ENCODE peak calls at places on chromosomes 16 and 17, in six cellular contexts. V, A, Z, L, K and C are unnamed samples.

GRCh38 chr16:47375423-47375822 is 85.4 kb downstream of the ITFG1 start:
- DNase-seq in L (no peak), A (no peak), K (no peak), V (peak; percentile 28), Z (no peak), C (no peak)

GRCh38 chr17:76940293-76940692 is 72.1 kb downstream of the MGAT5B start:
- DNase-seq in V (no peak), K (no peak), A (peak; percentile 82), L (peak; percentile 83), Z (no peak), C (no peak)

GRCh38 chr16:87207965-87208364 is 109.2 kb downstream of the C16orf95 start:
- DNase-seq in A (no peak), K (no peak), V (no peak), Z (no peak), L (no peak), C (no peak)

GRCh38 chr16:88352261-88353200 is 30.2 kb upstream of the ZNF469 start:
- DNase-seq in V (no peak), A (no peak), L (no peak), K (no peak), Z (no peak), C (no peak)

GRCh38 chr16:68313116-68313515 is 2.3 kb downstream of the PRMT7 start:
- DNase-seq in K (no peak), V (no peak), Z (no peak), L (no peak), A (no peak), C (no peak)

GRCh38 chr17:33169580-33170285 is 123.4 kb downstream of the ASIC2 start:
- DNase-seq in K (no peak), V (peak; percentile 57), Z (no peak), L (no peak), A (no peak), C (no peak)

GRCh38 chr16:14629612-14629918 is 495 bp downstream of the PARN start:
- DNase-seq in L (no peak), Z (peak; percentile 23), K (no peak), V (no peak), A (no peak), C (no peak)

GRCh38 chr17:72136692-72137550 is 16.1 kb downstream of the SOX9 start:
- DNase-seq in K (no peak), V (peak; percentile 85), L (no peak), A (no peak), Z (no peak), C (no peak)

GRCh38 chr16:31094424-31095120 is at the start of gene VKORC1:
- DNase-seq in V (peak; percentile 97), Z (peak; percentile 98), K (peak; percentile 99), A (peak; percentile 98), L (peak; percentile 90), C (peak; percentile 96)

GRCh38 chr17:82252511-82253178 is 20.9 kb downstream of the CSNK1D start:
- DNase-seq in V (no peak), K (peak; percentile 69), A (no peak), L (no peak), Z (no peak), C (no peak)

GRCh38 chr16:87057291-87057881 is 259.8 kb downstream of the C16orf95 start:
- DNase-seq in V (no peak), K (no peak), A (peak; percentile 73), Z (no peak), L (no peak), C (no peak)

GRCh38 chr17:9666461-9667050 is 21.2 kb downstream of the USP43 start:
- DNase-seq in A (no peak), Z (no peak), L (no peak), V (no peak), K (no peak), C (no peak)

GRCh38 chr16:50360033-50360778 is 8.6 kb downstream of the BRD7 start:
- DNase-seq in L (no peak), A (no peak), K (peak; percentile 77), Z (peak; percentile 23), V (peak; percentile 40), C (no peak)

GRCh38 chr17:70552230-70552981 is 383.1 kb downstream of the KCNJ2 start:
- DNase-seq in Z (peak; percentile 41), V (peak; percentile 49), L (no peak), A (peak; percentile 43), K (no peak), C (peak; percentile 17)

GRCh38 chr17:74235040-74235581 is 21.7 kb downstream of the TTYH2 start:
- DNase-seq in Z (no peak), V (no peak), A (no peak), L (no peak), K (no peak), C (no peak)

GRCh38 chr16:17224859-17225258 is 245.9 kb downstream of the XYLT1 start:
- DNase-seq in L (no peak), K (no peak), A (no peak), Z (no peak), V (peak; percentile 82), C (no peak)

GRCh38 chr17:29590261-29590978 is 972 bp upstream of the GIT1 start:
- DNase-seq in L (peak; percentile 55), Z (peak; percentile 68), V (peak; percentile 58), K (no peak), A (no peak), C (no peak)

GRCh38 chr16:10753670-10754069 is 10.0 kb downstream of the NUBP1 start:
- DNase-seq in V (no peak), Z (no peak), L (no peak), A (no peak), K (no peak), C (no peak)
- H4K91ac ChIP-seq in V (no peak overlapping the region), Z (no peak overlapping the region), L (no peak overlapping the region), A (no peak overlapping the region), K (no peak overlapping the region), C (no peak overlapping the region)

GRCh38 chr16:15976929-15977637 is 27.7 kb downstream of the ABCC1 start:
- DNase-seq in Z (peak; percentile 96), V (peak; percentile 84), A (no peak), L (no peak), K (no peak), C (no peak)
- H3K9me3 ChIP-seq in Z (peaks cover 10% of the 10 kb centered on the region), V (peaks cover 10% of the 10 kb centered on the region), A (peaks cover 27% of the 10 kb centered on the region), L (peaks cover 33% of the 10 kb centered on the region), K (peaks cover 12% of the 10 kb centered on the region), C (peaks cover 16% of the 10 kb centered on the region)

GRCh38 chr17:40180694-40181093 is 3.4 kb downstream of the RAPGEFL1 start:
- DNase-seq in A (no peak), L (no peak), V (no peak), Z (no peak), K (no peak), C (no peak)
- H4K91ac ChIP-seq in A (no peak overlapping the region), L (no peak overlapping the region), V (no peak overlapping the region), Z (no peak overlapping the region), K (no peak overlapping the region), C (no peak overlapping the region)

DNA sequence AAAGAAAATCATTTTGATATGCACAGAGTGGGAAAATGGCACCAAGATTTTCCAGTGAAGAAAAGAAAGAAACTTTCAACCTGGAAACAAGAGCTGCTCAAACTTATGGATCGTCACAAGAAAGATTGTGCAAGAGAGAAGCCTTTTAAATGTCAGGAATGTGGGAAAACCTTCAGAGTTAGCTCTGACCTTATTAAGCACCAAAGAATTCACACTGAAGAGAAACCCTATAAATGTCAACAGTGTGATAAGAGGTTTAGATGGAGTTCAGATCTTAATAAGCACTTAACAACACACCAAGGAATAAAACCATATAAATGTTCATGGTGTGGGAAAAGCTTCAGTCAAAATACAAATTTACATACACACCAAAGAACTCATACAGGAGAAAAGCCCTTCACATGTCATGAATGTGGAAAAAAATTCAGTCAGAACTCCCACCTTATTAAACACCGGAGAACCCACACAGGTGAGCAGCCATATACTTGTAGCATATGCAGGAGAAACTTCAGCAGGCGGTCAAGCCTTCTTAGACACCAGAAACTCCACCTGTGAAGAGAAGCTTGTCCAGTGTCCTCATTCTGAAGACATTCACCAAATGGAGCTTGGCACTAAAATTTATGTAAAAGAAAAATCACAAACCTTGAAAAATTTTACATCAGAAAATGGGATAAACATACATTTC is 12.2 kb downstream of the ZNF75A start:
- DNase-seq in L (no peak), V (peak; percentile 6), K (no peak), Z (peak; percentile 18), A (no peak), C (no peak)
- H3K9me3 ChIP-seq in L (peaks cover 96% of the 10 kb centered on the region), V (peaks cover 91% of the 10 kb centered on the region), K (peaks cover 30% of the 10 kb centered on the region), Z (peaks cover 99% of the 10 kb centered on the region), A (peaks cover 88% of the 10 kb centered on the region), C (peaks cover 61% of the 10 kb centered on the region)

DNA sequence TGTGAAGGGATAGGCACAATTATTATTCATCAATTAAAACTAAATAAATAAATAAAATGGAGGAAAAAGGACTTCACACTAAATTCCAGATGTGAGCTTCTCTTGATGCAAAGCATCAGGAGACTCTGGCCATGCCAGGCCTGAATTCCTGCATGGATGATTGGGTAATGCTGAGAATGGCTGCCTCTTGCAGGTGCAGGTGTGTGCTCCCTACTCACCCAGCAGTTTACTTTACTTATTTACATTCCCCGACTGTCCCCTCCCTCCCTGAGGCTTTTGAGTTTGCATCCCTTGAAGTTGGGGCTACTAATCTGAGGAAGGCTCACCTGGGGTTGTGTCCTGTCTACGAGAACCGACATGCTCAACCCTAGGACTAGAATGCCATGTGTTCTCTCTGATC is 200.4 kb downstream of the SHISA9 start:
- DNase-seq in A (no peak), L (no peak), Z (no peak), K (no peak), V (no peak), C (no peak)
- H4K91ac ChIP-seq in A (no peak overlapping the region), L (no peak overlapping the region), Z (no peak overlapping the region), K (no peak overlapping the region), V (no peak overlapping the region), C (no peak overlapping the region)

DNA sequence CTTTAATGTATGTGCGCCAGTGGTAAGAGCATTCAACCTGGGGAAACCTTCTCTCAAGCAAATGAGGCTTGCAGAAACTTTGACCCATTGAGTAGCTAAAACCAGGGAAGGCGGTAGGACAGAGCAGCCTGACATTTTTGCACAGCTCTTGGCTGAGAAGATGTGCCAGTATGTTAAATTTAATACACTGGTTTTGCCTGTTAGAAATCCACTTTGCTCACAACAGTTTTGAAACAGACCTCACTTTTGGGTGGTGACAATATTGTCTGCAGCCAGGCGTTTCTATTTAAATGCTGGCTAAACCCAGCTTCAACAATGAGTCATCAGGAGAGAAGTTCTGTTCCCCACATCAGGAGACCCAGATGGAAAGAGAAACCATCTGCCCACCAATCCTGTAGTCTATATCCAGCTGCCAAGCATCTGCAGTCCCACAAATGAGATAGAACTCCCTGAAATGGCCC is 29.2 kb upstream of the CLEC3A start:
- DNase-seq in L (no peak), A (peak; percentile 52), V (peak; percentile 65), K (peak; percentile 10), Z (peak; percentile 89), C (no peak)
- H3K9me3 ChIP-seq in L (no peaks in the 10 kb centered on the region), A (peaks cover 7% of the 10 kb centered on the region), V (peaks cover 13% of the 10 kb centered on the region), K (peaks cover 5% of the 10 kb centered on the region), Z (peaks cover 6% of the 10 kb centered on the region), C (peaks cover 6% of the 10 kb centered on the region)